ENCODE peak calls at places on chromosomes 2 and 18, in six cellular contexts. N, E, R, Y, S and P are unnamed samples.

GRCh38 chr2:122203523-122203922 is 448.1 kb downstream of the TSN start:
- DNase-seq in N (no peak), Y (no peak), S (no peak), E (no peak), R (no peak), P (no peak)

GRCh38 chr2:226781471-226781870 is 18.1 kb downstream of the IRS1 start:
- DNase-seq in Y (no peak), S (no peak), E (no peak), R (no peak), N (no peak), P (no peak)

GRCh38 chr2:197893403-197894177 is 89.2 kb downstream of the PLCL1 start:
- DNase-seq in Y (peak; percentile 44), S (no peak), E (no peak), R (no peak), N (no peak), P (no peak)

GRCh38 chr18:49055787-49056186 is 105.0 kb upstream of the SMAD7 start:
- DNase-seq in Y (peak; percentile 5), S (no peak), N (no peak), R (peak; percentile 20), E (no peak), P (no peak)

GRCh38 chr2:72222829-72223564 is 75.3 kb upstream of the CYP26B1 start:
- DNase-seq in E (no peak), R (no peak), S (no peak), Y (no peak), N (no peak), P (no peak)

GRCh38 chr2:192267484-192267883 is 72.8 kb upstream of the TMEFF2 start:
- DNase-seq in S (no peak), E (no peak), Y (no peak), R (no peak), N (no peak), P (no peak)

GRCh38 chr2:100821913-100822260 is 1.9 kb downstream of the NPAS2 start:
- DNase-seq in E (no peak), R (no peak), N (no peak), Y (no peak), S (no peak), P (no peak)

GRCh38 chr2:221034973-221035372 is 537.1 kb downstream of the EPHA4 start:
- DNase-seq in Y (no peak), E (no peak), R (no peak), S (no peak), N (no peak), P (no peak)

GRCh38 chr18:62555135-62555534 is 32.3 kb downstream of the ZCCHC2 start:
- DNase-seq in S (no peak), N (no peak), Y (no peak), E (no peak), R (peak; percentile 21), P (no peak)
- TF ChIP-seq ZNF274 in S (no peak), N (no peak), Y (no peak), E (no peak), R (no peak), P (no peak)

GRCh38 chr2:160473508-160474318 is 19.9 kb downstream of the RBMS1 start:
- DNase-seq in S (no peak), R (no peak), E (no peak), N (no peak), Y (no peak), P (no peak)
- H3K4me3 ChIP-seq in S (no peak overlapping the region), R (no peak overlapping the region), E (no peak overlapping the region), N (no peak overlapping the region), Y (no peak overlapping the region), P (no peak overlapping the region)

DNA sequence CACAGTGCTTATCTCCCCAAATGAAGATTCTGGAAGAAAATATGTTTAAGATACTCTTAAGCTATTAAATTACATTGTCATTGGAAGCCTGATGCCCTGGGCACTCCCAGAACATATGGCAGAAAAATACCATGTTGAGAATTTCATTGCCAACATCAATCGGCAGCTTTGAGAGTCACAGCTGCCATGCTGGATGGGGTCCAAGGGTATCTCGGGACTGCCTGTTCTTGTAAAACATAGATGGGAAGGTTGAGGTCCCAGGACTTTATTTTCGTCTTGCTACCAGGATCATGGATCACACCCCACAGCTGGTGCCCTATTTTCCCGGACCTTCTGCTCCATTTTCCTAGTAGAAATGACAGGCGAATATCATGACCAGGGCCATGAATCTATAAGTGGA is 632.5 kb downstream of the SUCLG1 start:
- DNase-seq in S (no peak), N (no peak), Y (no peak), R (no peak), E (no peak), P (no peak)
- TF ChIP-seq ZNF274 in S (no peak), N (no peak), Y (no peak), R (no peak), E (no peak), P (no peak)

GRCh38 chr2:33607905-33608304 is 8.8 kb upstream of the FAM98A start:
- DNase-seq in N (no peak), Y (no peak), E (no peak), S (no peak), R (no peak), P (no peak)

GRCh38 chr2:33603416-33603815 is 4.3 kb upstream of the FAM98A start:
- DNase-seq in Y (no peak), E (no peak), N (no peak), R (no peak), S (no peak), P (no peak)

GRCh38 chr2:33605059-33605458 is 6.0 kb upstream of the FAM98A start:
- DNase-seq in R (no peak), N (no peak), Y (no peak), S (no peak), E (no peak), P (no peak)

GRCh38 chr2:33606622-33607021 is 7.5 kb upstream of the FAM98A start:
- DNase-seq in Y (no peak), S (no peak), N (no peak), R (no peak), E (no peak), P (no peak)

GRCh38 chr2:33607137-33607781 is 8.2 kb upstream of the FAM98A start:
- DNase-seq in R (no peak), S (no peak), N (no peak), Y (no peak), E (no peak), P (peak; percentile 83)
- H3K4me3 ChIP-seq in R (no peak overlapping the region), S (no peak overlapping the region), N (no peak overlapping the region), Y (no peak overlapping the region), E (no peak overlapping the region), P (no peak overlapping the region)

DNA sequence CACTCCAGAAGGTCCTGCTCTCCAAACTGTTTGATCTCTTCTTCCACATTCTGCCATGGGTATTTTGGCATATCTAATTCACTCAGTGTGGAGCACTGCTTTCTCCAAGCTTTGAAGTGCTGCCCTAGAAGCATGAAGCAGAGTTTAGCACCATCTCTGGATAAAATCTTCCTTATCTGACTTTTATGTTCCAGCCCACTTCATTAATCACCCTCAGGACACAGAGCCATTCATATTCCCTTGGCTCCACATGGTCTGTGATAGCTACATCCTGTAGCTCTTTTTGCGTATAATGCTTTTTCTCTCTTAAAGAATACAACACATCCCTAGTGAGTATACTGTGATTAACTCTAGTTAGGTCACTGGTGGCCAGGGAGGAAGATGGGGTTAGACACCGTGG is 56.6 kb upstream of the ARHGAP28 start:
- DNase-seq in Y (no peak), E (no peak), R (no peak), S (no peak), N (no peak), P (no peak)
- TF ChIP-seq ZNF274 in Y (no peak), E (no peak), R (no peak), S (no peak), N (no peak), P (no peak)